ENCODE peak calls at places on chromosomes 11 and 22, in six cellular contexts. G is effector memory CD4-positive, alpha-beta T cell; I is A673; M is activated CD8-positive, alpha-beta memory T cell treated with anti-CD3 and anti-CD28 coated beads, Interleukin-2, amount 50 U/mL, for 48 hours; J is nucleus accumbens; V is MM.1S. F is an unnamed sample.

GRCh38 chr11:86519064-86519911 is 144.6 kb downstream of the CCDC81 start:
- DNase-seq in G (no peak), I (peak; percentile 60), M (no peak), J (no peak), V (no peak), F (no peak)

GRCh38 chr11:119709171-119709570 is 19.8 kb downstream of the NECTIN1 start:
- DNase-seq in G (no peak), I (no peak), M (no peak), J (no peak), V (no peak), F (no peak)

GRCh38 chr22:36149464-36149863 is 11.1 kb downstream of the APOL3 start:
- DNase-seq in G (no peak), I (no peak), M (no peak), J (no peak), V (no peak), F (no peak)

GRCh38 chr22:33372875-33373274 is 314.7 kb upstream of the SYN3 start:
- DNase-seq in G (no peak), I (no peak), M (no peak), J (no peak), V (no peak), F (no peak)

GRCh38 chr11:37786214-37786755 is 1188.2 kb upstream of the RAG2 start:
- DNase-seq in G (no peak), I (no peak), M (no peak), J (no peak), V (no peak), F (no peak)

GRCh38 chr11:120658071-120658423 is 146.5 kb downstream of the GRIK4 start:
- DNase-seq in G (no peak), I (no peak), M (no peak), J (no peak), V (peak; percentile 72), F (no peak)

GRCh38 chr22:26718905-26719304 is 61.5 kb downstream of the MIAT start:
- DNase-seq in G (no peak), I (peak; percentile 33), M (no peak), J (no peak), V (no peak), F (no peak)

GRCh38 chr22:41900652-41901312 is 14.1 kb downstream of the SHISA8 start:
- DNase-seq in G (no peak), I (no peak), M (no peak), J (no peak), V (no peak), F (no peak)

GRCh38 chr11:106031210-106031845 is 9.3 kb upstream of the MSANTD4 start:
- DNase-seq in G (no peak), I (no peak), M (no peak), J (no peak), V (no peak), F (no peak)

GRCh38 chr22:49253656-49254055 is 574.0 kb downstream of the BRD1 start:
- DNase-seq in G (no peak), I (no peak), M (no peak), J (no peak), V (no peak), F (no peak)

GRCh38 chr11:112439614-112440013 is 179.0 kb upstream of the PLET1 start:
- DNase-seq in G (no peak), I (no peak), M (no peak), J (no peak), V (no peak), F (no peak)

GRCh38 chr11:117588166-117588810 is 208.7 kb downstream of the DSCAML1 start:
- DNase-seq in G (no peak), I (no peak), M (no peak), J (no peak), V (no peak), F (no peak)

GRCh38 chr11:45658292-45658991 is 7.0 kb downstream of the CHST1 start:
- DNase-seq in G (no peak), I (no peak), M (no peak), J (peak; percentile 33), V (no peak), F (peak; percentile 71)

GRCh38 chr22:41512421-41513194 is 31.7 kb downstream of the POLR3H start:
- DNase-seq in G (no peak), I (peak; percentile 84), M (no peak), J (no peak), V (no peak), F (no peak)

GRCh38 chr11:87144266-87144665 is 106.5 kb downstream of the TMEM135 start:
- DNase-seq in G (no peak), I (no peak), M (no peak), J (no peak), V (no peak), F (no peak)

GRCh38 chr11:72141066-72141465 is 5.5 kb downstream of the FOLR3 start:
- DNase-seq in G (no peak), I (no peak), M (no peak), J (no peak), V (no peak), F (no peak)

GRCh38 chr11:103995896-103996295 is 40.5 kb upstream of the DDI1 start:
- DNase-seq in G (no peak), I (no peak), M (no peak), J (no peak), V (no peak), F (no peak)

GRCh38 chr22:41397143-41397811 is 15.5 kb downstream of the TEF start:
- DNase-seq in G (no peak), I (no peak), M (no peak), J (no peak), V (no peak), F (no peak)

GRCh38 chr22:46471901-46472721 is 65.3 kb downstream of the CELSR1 start:
- DNase-seq in G (no peak), I (no peak), M (no peak), J (no peak), V (no peak), F (no peak)

GRCh38 chr11:75453916-75454655 is 21.1 kb upstream of the KLHL35 start:
- DNase-seq in G (no peak), I (no peak), M (no peak), J (no peak), V (no peak), F (no peak)